ENCODE peak calls at places on chromosome 13, in four cellular contexts. F, B, O and N are unnamed samples. For H3K27me3, the result is how much of the 10 kb centered on the place peaks cover.

GRCh38 chr13:112073245-112074138 is 6.5 kb downstream of the SOX1 start:
- DNase-seq in F (no peak), B (no peak), O (peak), N (no peak)

GRCh38 chr13:43285891-43286602 is 262.7 kb downstream of the DNAJC15 start:
- DNase-seq in F (no peak), B (no peak), O (no peak), N (no peak)

GRCh38 chr13:80337706-80338105 is 3.2 kb downstream of the SPRY2 start:
- DNase-seq in F (no peak), B (no peak), O (no peak), N (no peak)

GRCh38 chr13:41212881-41213280 is 18.5 kb upstream of the KBTBD7 start:
- DNase-seq in F (no peak), B (no peak), O (no peak), N (no peak)

GRCh38 chr13:59946924-59947323 is 216.8 kb downstream of the DIAPH3 start:
- DNase-seq in F (no peak), B (no peak), O (no peak), N (no peak)

GRCh38 chr13:26722321-26722720 is 38.3 kb downstream of the GPR12 start:
- DNase-seq in F (no peak), B (no peak), O (no peak), N (no peak)

GRCh38 chr13:35957174-35957867 is 173.9 kb downstream of the DCLK1 start:
- DNase-seq in F (no peak), B (no peak), O (no peak), N (no peak)

GRCh38 chr13:25172303-25172630 is 179 bp upstream of the AMER2 start:
- DNase-seq in F (no peak), B (no peak), O (no peak), N (no peak)

GRCh38 chr13:77230560-77230959 is 96.3 kb downstream of the MYCBP2 start:
- DNase-seq in F (no peak), B (no peak), O (no peak), N (no peak)

GRCh38 chr13:110261166-110262081 is 45.5 kb downstream of the COL4A1 start:
- DNase-seq in F (no peak), B (no peak), O (peak), N (peak)

GRCh38 chr13:105462981-105463380 is 1072.5 kb downstream of the EFNB2 start:
- DNase-seq in F (no peak), B (no peak), O (no peak), N (no peak)

GRCh38 chr13:102236341-102236740 is 165.5 kb downstream of the FGF14 start:
- DNase-seq in F (no peak), B (peak), O (no peak), N (no peak)

GRCh38 chr13:107778094-107778493 is 437.2 kb downstream of the LIG4 start:
- DNase-seq in F (no peak), B (no peak), O (no peak), N (no peak)

GRCh38 chr13:60043262-60043661 is 120.5 kb downstream of the DIAPH3 start:
- DNase-seq in F (no peak), B (no peak), O (no peak), N (no peak)

GRCh38 chr13:109870281-109871017 is 84.1 kb upstream of the IRS2 start:
- DNase-seq in F (no peak), B (no peak), O (no peak), N (no peak)

GRCh38 chr13:36030670-36031331 is 100.4 kb downstream of the DCLK1 start:
- DNase-seq in F (no peak), B (no peak), O (no peak), N (no peak)

GRCh38 chr13:73533111-73533510 is 474.3 kb downstream of the KLF5 start:
- DNase-seq in F (no peak), B (no peak), O (no peak), N (no peak)

GRCh38 chr13:93217701-93218100 is 8.9 kb upstream of the GPC6 start:
- DNase-seq in F (no peak), B (peak), O (no peak), N (no peak)

GRCh38 chr13:35953537-35954206 is 177.5 kb downstream of the DCLK1 start:
- DNase-seq in F (no peak), B (peak), O (peak), N (peak)

GRCh38 chr13:44306401-44307192 is 67.0 kb upstream of the SERP2 start:
- DNase-seq in F (no peak), B (no peak), O (peak), N (peak)

GRCh38 chr13:44307844-44308243 is 65.8 kb upstream of the SERP2 start:
- DNase-seq in F (no peak), B (no peak), O (no peak), N (no peak)

GRCh38 chr13:44307255-44307654 is 66.4 kb upstream of the SERP2 start:
- DNase-seq in F (no peak), B (no peak), O (no peak), N (no peak)

GRCh38 chr13:44309771-44310767 is 63.6 kb upstream of the SERP2 start:
- DNase-seq in F (no peak), B (no peak), O (no peak), N (no peak)

DNA sequence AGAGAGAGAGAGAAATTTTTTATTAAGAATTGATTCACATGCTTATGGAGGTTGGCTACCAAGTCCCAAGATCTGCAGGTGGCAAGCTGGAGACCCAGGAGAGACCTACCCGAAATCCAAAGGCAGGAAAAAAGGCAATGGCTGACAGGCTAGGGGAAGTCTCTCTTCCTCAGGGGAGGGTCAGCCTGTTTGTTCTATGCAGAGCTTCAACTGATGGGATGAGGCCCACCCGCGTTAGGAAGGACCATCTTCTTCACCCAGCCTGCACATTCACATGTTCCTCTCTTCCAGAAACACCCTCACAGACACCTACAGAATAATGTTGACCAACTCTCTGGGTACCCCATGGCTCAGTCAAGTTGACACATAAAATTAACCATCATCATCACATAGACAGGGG is 65.3 kb upstream of the SERP2 start:
- DNase-seq in F (no peak), B (no peak), O (no peak), N (no peak)
- H3K27me3 ChIP-seq in F (under half), B (under half), O (under half), N (under half)

GRCh38 chr13:29484796-29485195 is 110.7 kb downstream of the SLC7A1 start:
- DNase-seq in F (no peak), B (no peak), O (no peak), N (no peak)

GRCh38 chr13:29482504-29482903 is 113.0 kb downstream of the SLC7A1 start:
- DNase-seq in F (no peak), B (no peak), O (no peak), N (no peak)

GRCh38 chr13:29481603-29482002 is 113.9 kb downstream of the SLC7A1 start:
- DNase-seq in F (no peak), B (no peak), O (no peak), N (no peak)

GRCh38 chr13:29484236-29484635 is 111.3 kb downstream of the SLC7A1 start:
- DNase-seq in F (no peak), B (no peak), O (no peak), N (no peak)

GRCh38 chr13:29483211-29483610 is 112.3 kb downstream of the SLC7A1 start:
- DNase-seq in F (no peak), B (no peak), O (no peak), N (no peak)
- TF ChIP-seq ZNF274 in F (no peak), B (no peak), O (no peak), N (no peak)

DNA sequence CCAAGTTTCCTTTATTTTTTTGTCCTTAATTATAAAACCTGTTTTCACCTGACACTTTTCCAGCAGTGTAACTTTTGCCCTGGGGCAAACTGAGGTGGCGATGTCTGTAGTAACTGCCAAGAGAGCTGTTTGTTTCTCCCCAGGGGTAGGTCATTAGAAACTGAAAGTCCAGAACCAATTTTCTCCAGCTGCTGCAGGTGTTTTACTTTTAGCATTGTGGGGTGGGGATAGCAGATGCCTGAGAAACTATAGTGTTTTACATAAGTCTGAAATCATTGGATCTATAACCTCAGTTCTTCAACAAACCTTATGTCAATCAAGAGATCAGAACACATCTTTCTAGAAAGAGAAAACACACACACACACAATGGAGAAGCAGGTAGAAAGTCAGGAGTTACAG is 92.7 kb downstream of the LHFPL6 start:
- DNase-seq in F (peak), B (no peak), O (no peak), N (no peak)
- TF ChIP-seq SUZ12 in F (no peak), B (no peak), O (no peak), N (no peak)

DNA sequence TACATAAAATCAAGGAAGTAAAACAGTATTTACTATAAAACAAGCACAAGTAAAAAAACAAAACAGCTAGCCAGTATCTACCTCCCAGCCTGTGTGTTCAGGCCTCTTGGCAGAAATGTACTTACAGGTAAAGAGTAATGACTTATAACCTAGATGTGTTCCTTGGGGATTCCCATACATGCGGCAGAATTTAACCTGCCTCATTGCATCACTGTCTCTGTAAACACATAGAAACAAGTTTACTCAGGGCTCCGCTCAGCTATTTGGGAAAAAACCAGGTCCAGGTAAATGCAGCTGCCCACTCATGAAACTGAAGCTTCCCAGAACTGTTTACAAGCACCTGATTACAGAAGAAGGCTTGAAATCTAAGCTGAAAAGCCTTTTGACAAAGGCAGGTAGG is 50.7 kb upstream of the SERP2 start:
- DNase-seq in F (no peak), B (no peak), O (no peak), N (no peak)
- H3K27me3 ChIP-seq in F (under half), B (under half), O (under half), N (under half)

GRCh38 chr13:100184095-100184494 is 95.2 kb downstream of the PCCA start:
- DNase-seq in F (no peak), B (no peak), O (no peak), N (no peak)

DNA sequence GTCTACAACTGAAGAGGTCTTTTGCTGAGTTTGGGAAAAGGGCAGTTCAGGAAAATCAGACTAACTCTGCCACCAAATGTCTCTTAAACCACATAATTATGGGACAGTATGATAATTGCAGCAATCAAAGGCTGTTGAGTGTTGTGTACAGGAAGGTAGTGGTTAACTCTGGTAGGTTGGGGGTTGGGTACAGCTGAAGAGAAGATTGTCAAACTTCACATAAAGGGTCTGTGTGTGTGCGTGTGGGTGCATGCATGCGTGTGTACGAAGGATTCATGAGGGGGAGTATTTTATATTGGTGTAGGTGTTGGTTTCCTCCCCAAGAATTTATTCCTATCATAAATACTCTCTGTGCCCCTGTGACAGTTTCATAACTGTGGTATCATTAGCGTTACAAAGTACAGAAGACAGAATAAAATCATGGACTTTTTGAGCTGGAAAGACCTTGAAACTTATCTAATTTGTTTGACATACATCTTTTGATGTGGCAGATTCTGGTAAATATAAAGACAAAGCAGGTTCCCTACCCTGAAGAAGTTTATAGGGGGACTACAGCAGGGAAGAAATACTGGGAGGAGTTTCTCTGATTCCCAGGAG is 94.1 kb downstream of the PCCA start:
- DNase-seq in F (no peak), B (peak), O (no peak), N (no peak)
- TF ChIP-seq ZNF274 in F (no peak), B (no peak), O (no peak), N (no peak)

GRCh38 chr13:34749046-34749445 is 193.0 kb upstream of the NBEA start:
- DNase-seq in F (no peak), B (no peak), O (no peak), N (no peak)
- TF ChIP-seq SUZ12 in F (no peak), B (no peak), O (no peak), N (no peak)

DNA sequence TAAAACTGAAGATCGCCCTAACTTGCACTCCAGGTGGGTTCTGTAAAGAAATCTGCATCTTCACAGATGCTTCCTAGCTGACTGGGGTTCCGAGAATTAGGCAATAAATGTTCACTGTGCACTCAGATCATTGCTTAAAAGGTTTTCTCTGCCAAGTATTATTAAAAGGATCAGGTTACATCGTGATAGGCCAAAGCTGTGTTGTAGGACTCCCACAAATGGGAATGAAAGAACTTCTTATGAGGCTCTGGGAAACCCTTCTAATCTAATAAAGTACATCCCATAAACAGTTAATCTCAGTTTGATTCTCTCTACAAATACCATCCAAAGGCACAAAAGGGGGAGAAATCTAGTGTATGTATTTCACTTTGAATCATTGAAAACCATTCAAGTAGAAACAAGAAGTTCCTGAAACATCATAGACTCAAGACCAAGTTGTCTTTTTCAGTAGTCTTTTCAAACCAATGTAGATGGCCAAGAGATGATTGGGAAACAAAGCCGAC is 7.1 kb upstream of the POU4F1 start:
- DNase-seq in F (no peak), B (no peak), O (no peak), N (no peak)
- H3K27me3 ChIP-seq in F (under half), B (under half), O (half or more), N (half or more)

GRCh38 chr13:38418286-38418685 is 68.6 kb downstream of the UFM1 start:
- DNase-seq in F (no peak), B (no peak), O (no peak), N (no peak)
- TF ChIP-seq ZNF274 in F (no peak), B (no peak), O (no peak), N (no peak)

GRCh38 chr13:113488283-113488682 is 2.2 kb downstream of the DCUN1D2 start:
- DNase-seq in F (no peak), B (no peak), O (no peak), N (no peak)
- TF ChIP-seq SUZ12 in F (no peak), B (no peak), O (no peak), N (no peak)